ENCODE peak calls at places on chromosomes 5 and 9, in nine cellular contexts. One of them, this sample, is unnamed.

GRCh38 chr9:15289590-15289989 is 17.4 kb downstream of the TTC39B start:
- DNase-seq in nephron progenitor cell: no peak
- DNase-seq in hypothalamus: no peak
- DNase-seq in activated T-cell treated with anti-CD3 and anti-CD28 coated beads, Interleukin-2, amount 50 U/mL, for 24 hours: no peak
- DNase-seq in foreskin fibroblast: no peak
- DNase-seq in iris pigment epithelial cell: no peak
- DNase-seq in activated naive CD4-positive, alpha-beta T cell treated with anti-CD3 and anti-CD28 coated beads for 36 hours: no peak
- DNase-seq in NCI-H345: no peak
- DNase-seq in Calu3: no peak
- DNase-seq in this sample: no peak

GRCh38 chr5:143892908-143893307 is 80.9 kb downstream of the HMHB1 start:
- DNase-seq in iris pigment epithelial cell: no peak
- DNase-seq in NCI-H345: no peak
- DNase-seq in activated naive CD4-positive, alpha-beta T cell treated with anti-CD3 and anti-CD28 coated beads for 36 hours: no peak
- DNase-seq in foreskin fibroblast: no peak
- DNase-seq in nephron progenitor cell: no peak
- DNase-seq in activated T-cell treated with anti-CD3 and anti-CD28 coated beads, Interleukin-2, amount 50 U/mL, for 24 hours: no peak
- DNase-seq in Calu3: no peak
- DNase-seq in hypothalamus: no peak
- DNase-seq in this sample: no peak

GRCh38 chr9:130713286-130713975 is 19.9 kb downstream of the EXOSC2 start:
- DNase-seq in hypothalamus: no peak
- DNase-seq in foreskin fibroblast: peak; percentile 28
- DNase-seq in NCI-H345: no peak
- DNase-seq in Calu3: no peak
- DNase-seq in activated T-cell treated with anti-CD3 and anti-CD28 coated beads, Interleukin-2, amount 50 U/mL, for 24 hours: peak; percentile 41
- DNase-seq in iris pigment epithelial cell: peak; percentile 32
- DNase-seq in activated naive CD4-positive, alpha-beta T cell treated with anti-CD3 and anti-CD28 coated beads for 36 hours: no peak
- DNase-seq in nephron progenitor cell: no peak
- DNase-seq in this sample: no peak

GRCh38 chr9:79362100-79363081 is 209.4 kb upstream of the TLE4 start:
- DNase-seq in nephron progenitor cell: no peak
- DNase-seq in activated T-cell treated with anti-CD3 and anti-CD28 coated beads, Interleukin-2, amount 50 U/mL, for 24 hours: no peak
- DNase-seq in iris pigment epithelial cell: peak; percentile 58
- DNase-seq in NCI-H345: peak; percentile 74
- DNase-seq in hypothalamus: no peak
- DNase-seq in foreskin fibroblast: no peak
- DNase-seq in Calu3: no peak
- DNase-seq in activated naive CD4-positive, alpha-beta T cell treated with anti-CD3 and anti-CD28 coated beads for 36 hours: no peak
- DNase-seq in this sample: no peak

GRCh38 chr5:176927562-176927961 is 28.4 kb upstream of the HK3 start:
- DNase-seq in iris pigment epithelial cell: no peak
- DNase-seq in hypothalamus: no peak
- DNase-seq in NCI-H345: no peak
- DNase-seq in foreskin fibroblast: no peak
- DNase-seq in Calu3: no peak
- DNase-seq in activated T-cell treated with anti-CD3 and anti-CD28 coated beads, Interleukin-2, amount 50 U/mL, for 24 hours: no peak
- DNase-seq in nephron progenitor cell: no peak
- DNase-seq in activated naive CD4-positive, alpha-beta T cell treated with anti-CD3 and anti-CD28 coated beads for 36 hours: no peak
- DNase-seq in this sample: no peak

GRCh38 chr9:76912631-76913275 is 6.8 kb upstream of the PRUNE2 start:
- DNase-seq in NCI-H345: no peak
- DNase-seq in activated T-cell treated with anti-CD3 and anti-CD28 coated beads, Interleukin-2, amount 50 U/mL, for 24 hours: no peak
- DNase-seq in nephron progenitor cell: no peak
- DNase-seq in Calu3: no peak
- DNase-seq in iris pigment epithelial cell: peak; percentile 60
- DNase-seq in foreskin fibroblast: peak; percentile 34
- DNase-seq in activated naive CD4-positive, alpha-beta T cell treated with anti-CD3 and anti-CD28 coated beads for 36 hours: no peak
- DNase-seq in hypothalamus: no peak
- DNase-seq in this sample: no peak

GRCh38 chr5:174877987-174878386 is 153.6 kb downstream of the MSX2 start:
- DNase-seq in Calu3: no peak
- DNase-seq in activated T-cell treated with anti-CD3 and anti-CD28 coated beads, Interleukin-2, amount 50 U/mL, for 24 hours: no peak
- DNase-seq in foreskin fibroblast: no peak
- DNase-seq in iris pigment epithelial cell: no peak
- DNase-seq in activated naive CD4-positive, alpha-beta T cell treated with anti-CD3 and anti-CD28 coated beads for 36 hours: no peak
- DNase-seq in hypothalamus: no peak
- DNase-seq in NCI-H345: no peak
- DNase-seq in nephron progenitor cell: no peak
- DNase-seq in this sample: no peak

GRCh38 chr9:137278061-137278912 is 761 bp downstream of the TOR4A start:
- DNase-seq in nephron progenitor cell: no peak
- DNase-seq in iris pigment epithelial cell: no peak
- DNase-seq in Calu3: no peak
- DNase-seq in activated T-cell treated with anti-CD3 and anti-CD28 coated beads, Interleukin-2, amount 50 U/mL, for 24 hours: no peak
- DNase-seq in NCI-H345: no peak
- DNase-seq in foreskin fibroblast: no peak
- DNase-seq in hypothalamus: no peak
- DNase-seq in activated naive CD4-positive, alpha-beta T cell treated with anti-CD3 and anti-CD28 coated beads for 36 hours: no peak
- DNase-seq in this sample: no peak

GRCh38 chr5:149094996-149095395 is 32.1 kb upstream of the SH3TC2 start:
- DNase-seq in activated T-cell treated with anti-CD3 and anti-CD28 coated beads, Interleukin-2, amount 50 U/mL, for 24 hours: no peak
- DNase-seq in NCI-H345: no peak
- DNase-seq in iris pigment epithelial cell: no peak
- DNase-seq in activated naive CD4-positive, alpha-beta T cell treated with anti-CD3 and anti-CD28 coated beads for 36 hours: no peak
- DNase-seq in Calu3: no peak
- DNase-seq in hypothalamus: no peak
- DNase-seq in nephron progenitor cell: no peak
- DNase-seq in foreskin fibroblast: no peak
- DNase-seq in this sample: no peak

GRCh38 chr9:134376386-134377142 is 50.3 kb downstream of the RXRA start:
- DNase-seq in activated T-cell treated with anti-CD3 and anti-CD28 coated beads, Interleukin-2, amount 50 U/mL, for 24 hours: no peak
- DNase-seq in activated naive CD4-positive, alpha-beta T cell treated with anti-CD3 and anti-CD28 coated beads for 36 hours: no peak
- DNase-seq in nephron progenitor cell: no peak
- DNase-seq in foreskin fibroblast: no peak
- DNase-seq in hypothalamus: no peak
- DNase-seq in Calu3: no peak
- DNase-seq in NCI-H345: no peak
- DNase-seq in iris pigment epithelial cell: no peak
- DNase-seq in this sample: no peak

GRCh38 chr5:157559301-157559700 is 16.3 kb downstream of the ADAM19 start:
- DNase-seq in hypothalamus: no peak
- DNase-seq in Calu3: no peak
- DNase-seq in iris pigment epithelial cell: peak; percentile 76
- DNase-seq in activated naive CD4-positive, alpha-beta T cell treated with anti-CD3 and anti-CD28 coated beads for 36 hours: no peak
- DNase-seq in foreskin fibroblast: peak; percentile 57
- DNase-seq in nephron progenitor cell: no peak
- DNase-seq in NCI-H345: no peak
- DNase-seq in activated T-cell treated with anti-CD3 and anti-CD28 coated beads, Interleukin-2, amount 50 U/mL, for 24 hours: no peak
- DNase-seq in this sample: peak; percentile 10

GRCh38 chr5:176416123-176416924 is at the start of gene CLTB:
- DNase-seq in nephron progenitor cell: peak; percentile 98
- DNase-seq in activated T-cell treated with anti-CD3 and anti-CD28 coated beads, Interleukin-2, amount 50 U/mL, for 24 hours: peak; percentile 95
- DNase-seq in activated naive CD4-positive, alpha-beta T cell treated with anti-CD3 and anti-CD28 coated beads for 36 hours: peak; percentile 90
- DNase-seq in iris pigment epithelial cell: peak; percentile 80
- DNase-seq in foreskin fibroblast: peak; percentile 85
- DNase-seq in Calu3: peak; percentile 94
- DNase-seq in NCI-H345: peak; percentile 91
- DNase-seq in hypothalamus: peak; percentile 64
- DNase-seq in this sample: peak; percentile 65

GRCh38 chr5:997711-998110 is 10.9 kb upstream of the NKD2 start:
- DNase-seq in activated T-cell treated with anti-CD3 and anti-CD28 coated beads, Interleukin-2, amount 50 U/mL, for 24 hours: no peak
- DNase-seq in Calu3: no peak
- DNase-seq in hypothalamus: no peak
- DNase-seq in iris pigment epithelial cell: no peak
- DNase-seq in NCI-H345: no peak
- DNase-seq in activated naive CD4-positive, alpha-beta T cell treated with anti-CD3 and anti-CD28 coated beads for 36 hours: no peak
- DNase-seq in foreskin fibroblast: no peak
- DNase-seq in nephron progenitor cell: no peak
- DNase-seq in this sample: no peak

GRCh38 chr9:137387034-137387890 is 35.7 kb downstream of the EXD3 start:
- DNase-seq in hypothalamus: no peak
- DNase-seq in NCI-H345: no peak
- DNase-seq in iris pigment epithelial cell: peak; percentile 31
- DNase-seq in Calu3: no peak
- DNase-seq in nephron progenitor cell: no peak
- DNase-seq in activated T-cell treated with anti-CD3 and anti-CD28 coated beads, Interleukin-2, amount 50 U/mL, for 24 hours: peak; percentile 76
- DNase-seq in foreskin fibroblast: no peak
- DNase-seq in activated naive CD4-positive, alpha-beta T cell treated with anti-CD3 and anti-CD28 coated beads for 36 hours: peak; percentile 62
- DNase-seq in this sample: no peak

GRCh38 chr5:157162919-157163510 is 3.0 kb downstream of the GARIN3 start:
- DNase-seq in nephron progenitor cell: no peak
- DNase-seq in activated naive CD4-positive, alpha-beta T cell treated with anti-CD3 and anti-CD28 coated beads for 36 hours: no peak
- DNase-seq in hypothalamus: no peak
- DNase-seq in foreskin fibroblast: no peak
- DNase-seq in iris pigment epithelial cell: no peak
- DNase-seq in Calu3: no peak
- DNase-seq in activated T-cell treated with anti-CD3 and anti-CD28 coated beads, Interleukin-2, amount 50 U/mL, for 24 hours: no peak
- DNase-seq in NCI-H345: no peak
- DNase-seq in this sample: no peak

GRCh38 chr5:91266184-91266705 is 116.9 kb downstream of the ARRDC3 start:
- DNase-seq in NCI-H345: no peak
- DNase-seq in activated T-cell treated with anti-CD3 and anti-CD28 coated beads, Interleukin-2, amount 50 U/mL, for 24 hours: no peak
- DNase-seq in foreskin fibroblast: peak; percentile 25
- DNase-seq in Calu3: no peak
- DNase-seq in activated naive CD4-positive, alpha-beta T cell treated with anti-CD3 and anti-CD28 coated beads for 36 hours: no peak
- DNase-seq in hypothalamus: no peak
- DNase-seq in nephron progenitor cell: no peak
- DNase-seq in iris pigment epithelial cell: peak; percentile 73
- DNase-seq in this sample: no peak

GRCh38 chr9:82924243-82924605 is 138.7 kb downstream of the RASEF start:
- DNase-seq in Calu3: no peak
- DNase-seq in foreskin fibroblast: no peak
- DNase-seq in nephron progenitor cell: no peak
- DNase-seq in hypothalamus: no peak
- DNase-seq in NCI-H345: no peak
- DNase-seq in activated naive CD4-positive, alpha-beta T cell treated with anti-CD3 and anti-CD28 coated beads for 36 hours: no peak
- DNase-seq in activated T-cell treated with anti-CD3 and anti-CD28 coated beads, Interleukin-2, amount 50 U/mL, for 24 hours: no peak
- DNase-seq in iris pigment epithelial cell: no peak
- DNase-seq in this sample: no peak

GRCh38 chr5:53874409-53874808 is 314.0 kb downstream of the NDUFS4 start:
- DNase-seq in activated T-cell treated with anti-CD3 and anti-CD28 coated beads, Interleukin-2, amount 50 U/mL, for 24 hours: no peak
- DNase-seq in nephron progenitor cell: no peak
- DNase-seq in NCI-H345: no peak
- DNase-seq in Calu3: peak; percentile 9
- DNase-seq in hypothalamus: no peak
- DNase-seq in activated naive CD4-positive, alpha-beta T cell treated with anti-CD3 and anti-CD28 coated beads for 36 hours: no peak
- DNase-seq in foreskin fibroblast: peak; percentile 13
- DNase-seq in iris pigment epithelial cell: peak; percentile 24
- DNase-seq in this sample: no peak

GRCh38 chr5:170338933-170339779 is 41.6 kb upstream of the LCP2 start:
- DNase-seq in iris pigment epithelial cell: no peak
- DNase-seq in foreskin fibroblast: no peak
- DNase-seq in nephron progenitor cell: no peak
- DNase-seq in activated naive CD4-positive, alpha-beta T cell treated with anti-CD3 and anti-CD28 coated beads for 36 hours: peak; percentile 86
- DNase-seq in hypothalamus: no peak
- DNase-seq in activated T-cell treated with anti-CD3 and anti-CD28 coated beads, Interleukin-2, amount 50 U/mL, for 24 hours: peak; percentile 78
- DNase-seq in NCI-H345: peak; percentile 14
- DNase-seq in Calu3: peak; percentile 44
- DNase-seq in this sample: no peak

GRCh38 chr9:38700695-38701094 is 19.2 kb downstream of the FAM240B start:
- DNase-seq in hypothalamus: no peak
- DNase-seq in activated naive CD4-positive, alpha-beta T cell treated with anti-CD3 and anti-CD28 coated beads for 36 hours: no peak
- DNase-seq in NCI-H345: no peak
- DNase-seq in iris pigment epithelial cell: peak; percentile 62
- DNase-seq in Calu3: peak; percentile 1
- DNase-seq in nephron progenitor cell: no peak
- DNase-seq in activated T-cell treated with anti-CD3 and anti-CD28 coated beads, Interleukin-2, amount 50 U/mL, for 24 hours: no peak
- DNase-seq in foreskin fibroblast: no peak
- DNase-seq in this sample: no peak

GRCh38 chr9:101601904-101602765 is 7.4 kb upstream of the PPP3R2 start:
- DNase-seq in iris pigment epithelial cell: peak; percentile 51
- DNase-seq in NCI-H345: peak; percentile 77
- DNase-seq in nephron progenitor cell: peak; percentile 24
- DNase-seq in activated T-cell treated with anti-CD3 and anti-CD28 coated beads, Interleukin-2, amount 50 U/mL, for 24 hours: no peak
- DNase-seq in activated naive CD4-positive, alpha-beta T cell treated with anti-CD3 and anti-CD28 coated beads for 36 hours: peak; percentile 19
- DNase-seq in hypothalamus: no peak
- DNase-seq in foreskin fibroblast: peak; percentile 11
- DNase-seq in Calu3: peak; percentile 10
- DNase-seq in this sample: peak; percentile 15

GRCh38 chr9:108889649-108890067 is 27.6 kb downstream of the ACTL7A start:
- DNase-seq in nephron progenitor cell: no peak
- DNase-seq in activated T-cell treated with anti-CD3 and anti-CD28 coated beads, Interleukin-2, amount 50 U/mL, for 24 hours: no peak
- DNase-seq in foreskin fibroblast: peak; percentile 20
- DNase-seq in NCI-H345: no peak
- DNase-seq in activated naive CD4-positive, alpha-beta T cell treated with anti-CD3 and anti-CD28 coated beads for 36 hours: no peak
- DNase-seq in Calu3: no peak
- DNase-seq in iris pigment epithelial cell: peak; percentile 48
- DNase-seq in hypothalamus: no peak
- DNase-seq in this sample: no peak

GRCh38 chr9:35954942-35955546 is 2.9 kb downstream of the OR2S2 start:
- DNase-seq in activated T-cell treated with anti-CD3 and anti-CD28 coated beads, Interleukin-2, amount 50 U/mL, for 24 hours: no peak
- DNase-seq in Calu3: peak; percentile 34
- DNase-seq in nephron progenitor cell: peak; percentile 52
- DNase-seq in activated naive CD4-positive, alpha-beta T cell treated with anti-CD3 and anti-CD28 coated beads for 36 hours: peak; percentile 73
- DNase-seq in NCI-H345: peak; percentile 76
- DNase-seq in foreskin fibroblast: peak; percentile 66
- DNase-seq in hypothalamus: no peak
- DNase-seq in iris pigment epithelial cell: peak; percentile 84
- DNase-seq in this sample: peak; percentile 51

GRCh38 chr5:6250121-6250520 is 128.2 kb downstream of the MED10 start:
- DNase-seq in nephron progenitor cell: no peak
- DNase-seq in NCI-H345: no peak
- DNase-seq in activated T-cell treated with anti-CD3 and anti-CD28 coated beads, Interleukin-2, amount 50 U/mL, for 24 hours: no peak
- DNase-seq in hypothalamus: no peak
- DNase-seq in iris pigment epithelial cell: no peak
- DNase-seq in foreskin fibroblast: no peak
- DNase-seq in Calu3: no peak
- DNase-seq in activated naive CD4-positive, alpha-beta T cell treated with anti-CD3 and anti-CD28 coated beads for 36 hours: no peak
- DNase-seq in this sample: no peak

GRCh38 chr9:121271368-121272351 is 3.7 kb downstream of the GSN start:
- DNase-seq in NCI-H345: no peak
- DNase-seq in iris pigment epithelial cell: peak; percentile 83
- DNase-seq in foreskin fibroblast: peak; percentile 87
- DNase-seq in activated T-cell treated with anti-CD3 and anti-CD28 coated beads, Interleukin-2, amount 50 U/mL, for 24 hours: no peak
- DNase-seq in nephron progenitor cell: no peak
- DNase-seq in hypothalamus: no peak
- DNase-seq in Calu3: no peak
- DNase-seq in activated naive CD4-positive, alpha-beta T cell treated with anti-CD3 and anti-CD28 coated beads for 36 hours: no peak
- DNase-seq in this sample: peak; percentile 40

GRCh38 chr9:13823021-13823420 is 490.9 kb downstream of the NFIB start:
- DNase-seq in foreskin fibroblast: no peak
- DNase-seq in activated T-cell treated with anti-CD3 and anti-CD28 coated beads, Interleukin-2, amount 50 U/mL, for 24 hours: no peak
- DNase-seq in Calu3: no peak
- DNase-seq in nephron progenitor cell: no peak
- DNase-seq in iris pigment epithelial cell: peak; percentile 62
- DNase-seq in NCI-H345: no peak
- DNase-seq in hypothalamus: no peak
- DNase-seq in activated naive CD4-positive, alpha-beta T cell treated with anti-CD3 and anti-CD28 coated beads for 36 hours: no peak
- DNase-seq in this sample: no peak

GRCh38 chr9:14018061-14018460 is 295.9 kb downstream of the NFIB start:
- DNase-seq in Calu3: no peak
- DNase-seq in NCI-H345: no peak
- DNase-seq in foreskin fibroblast: peak; percentile 9
- DNase-seq in hypothalamus: no peak
- DNase-seq in activated naive CD4-positive, alpha-beta T cell treated with anti-CD3 and anti-CD28 coated beads for 36 hours: no peak
- DNase-seq in iris pigment epithelial cell: peak; percentile 92
- DNase-seq in nephron progenitor cell: no peak
- DNase-seq in activated T-cell treated with anti-CD3 and anti-CD28 coated beads, Interleukin-2, amount 50 U/mL, for 24 hours: no peak
- DNase-seq in this sample: no peak

GRCh38 chr5:40078907-40079575 is 600.7 kb upstream of the PTGER4 start:
- DNase-seq in iris pigment epithelial cell: peak; percentile 11
- DNase-seq in Calu3: no peak
- DNase-seq in activated naive CD4-positive, alpha-beta T cell treated with anti-CD3 and anti-CD28 coated beads for 36 hours: no peak
- DNase-seq in foreskin fibroblast: no peak
- DNase-seq in hypothalamus: no peak
- DNase-seq in NCI-H345: no peak
- DNase-seq in activated T-cell treated with anti-CD3 and anti-CD28 coated beads, Interleukin-2, amount 50 U/mL, for 24 hours: no peak
- DNase-seq in nephron progenitor cell: no peak
- DNase-seq in this sample: no peak

GRCh38 chr9:112387115-112387514 is 7.2 kb downstream of the HSDL2 start:
- DNase-seq in activated T-cell treated with anti-CD3 and anti-CD28 coated beads, Interleukin-2, amount 50 U/mL, for 24 hours: no peak
- DNase-seq in NCI-H345: no peak
- DNase-seq in hypothalamus: no peak
- DNase-seq in nephron progenitor cell: no peak
- DNase-seq in activated naive CD4-positive, alpha-beta T cell treated with anti-CD3 and anti-CD28 coated beads for 36 hours: no peak
- DNase-seq in Calu3: no peak
- DNase-seq in iris pigment epithelial cell: no peak
- DNase-seq in foreskin fibroblast: no peak
- DNase-seq in this sample: no peak

GRCh38 chr9:35106343-35106730 is 3.4 kb upstream of the STOML2 start:
- DNase-seq in NCI-H345: no peak
- DNase-seq in hypothalamus: no peak
- DNase-seq in nephron progenitor cell: no peak
- DNase-seq in Calu3: no peak
- DNase-seq in iris pigment epithelial cell: no peak
- DNase-seq in activated naive CD4-positive, alpha-beta T cell treated with anti-CD3 and anti-CD28 coated beads for 36 hours: no peak
- DNase-seq in foreskin fibroblast: no peak
- DNase-seq in activated T-cell treated with anti-CD3 and anti-CD28 coated beads, Interleukin-2, amount 50 U/mL, for 24 hours: no peak
- DNase-seq in this sample: no peak

GRCh38 chr5:148556835-148557234 is 97.5 kb downstream of the HTR4 start:
- DNase-seq in NCI-H345: no peak
- DNase-seq in activated T-cell treated with anti-CD3 and anti-CD28 coated beads, Interleukin-2, amount 50 U/mL, for 24 hours: no peak
- DNase-seq in hypothalamus: no peak
- DNase-seq in nephron progenitor cell: no peak
- DNase-seq in activated naive CD4-positive, alpha-beta T cell treated with anti-CD3 and anti-CD28 coated beads for 36 hours: no peak
- DNase-seq in iris pigment epithelial cell: no peak
- DNase-seq in Calu3: no peak
- DNase-seq in foreskin fibroblast: no peak
- DNase-seq in this sample: no peak

This sample was measured in DMS 273 treated with DMSO at 0.1 percent for 48 hours.